ENCODE peak calls at places on chromosome 7, in four cellular contexts. I, R, Z and O are unnamed samples.

GRCh38 chr7:74290590-74290950 is 1.4 kb downstream of the CLIP2 start:
- DNase-seq in I (no peak), R (no peak), Z (no peak), O (no peak)

GRCh38 chr7:131183611-131184119 is 144.0 kb upstream of the MKLN1 start:
- DNase-seq in I (no peak), R (no peak), Z (no peak), O (no peak)

GRCh38 chr7:91266067-91266930 is 2.1 kb downstream of the FZD1 start:
- DNase-seq in I (no peak), R (no peak), Z (no peak), O (no peak)

GRCh38 chr7:104816537-104816936 is 197.5 kb upstream of the KMT2E start:
- DNase-seq in I (no peak), R (no peak), Z (no peak), O (no peak)

GRCh38 chr7:156456503-156457115 is 184.0 kb upstream of the RNF32 start:
- DNase-seq in I (no peak), R (no peak), Z (no peak), O (no peak)

GRCh38 chr7:134954197-134955082 is 31.9 kb upstream of the AGBL3 start:
- DNase-seq in I (peak), R (peak), Z (no peak), O (peak)

GRCh38 chr7:155283565-155284194 is 14.0 kb upstream of the INSIG1 start:
- DNase-seq in I (no peak), R (no peak), Z (no peak), O (peak)

GRCh38 chr7:45185864-45186250 is 28.3 kb downstream of the RAMP3 start:
- DNase-seq in I (no peak), R (no peak), Z (no peak), O (no peak)

GRCh38 chr7:16695621-16696237 is 49.7 kb downstream of the BZW2 start:
- DNase-seq in I (peak), R (peak), Z (no peak), O (no peak)

GRCh38 chr7:2641406-2642393 is 9.9 kb downstream of the TTYH3 start:
- DNase-seq in I (no peak), R (no peak), Z (no peak), O (peak)

GRCh38 chr7:29345590-29345989 is 151.0 kb downstream of the CHN2 start:
- DNase-seq in I (peak), R (no peak), Z (peak), O (no peak)

GRCh38 chr7:47489624-47490023 is 92.3 kb downstream of the TNS3 start:
- DNase-seq in I (no peak), R (no peak), Z (no peak), O (no peak)

GRCh38 chr7:69502358-69502757 is 95.9 kb upstream of the AUTS2 start:
- DNase-seq in I (no peak), R (no peak), Z (no peak), O (no peak)

GRCh38 chr7:84363741-84364140 is 169.2 kb upstream of the SEMA3A start:
- DNase-seq in I (no peak), R (no peak), Z (no peak), O (no peak)

GRCh38 chr7:11224535-11224934 is 250.9 kb downstream of the PHF14 start:
- DNase-seq in I (no peak), R (no peak), Z (no peak), O (no peak)

GRCh38 chr7:54904130-54904529 is 114.7 kb upstream of the EGFR start:
- DNase-seq in I (no peak), R (no peak), Z (no peak), O (no peak)

GRCh38 chr7:126016722-126017121 is 1087.1 kb upstream of the POT1 start:
- DNase-seq in I (no peak), R (no peak), Z (no peak), O (no peak)

GRCh38 chr7:141550694-141551079 is 523 bp upstream of the AGK start:
- DNase-seq in I (no peak), R (peak), Z (no peak), O (no peak)

GRCh38 chr7:73715648-73716317 is 3.7 kb downstream of the STX1A start:
- DNase-seq in I (peak), R (peak), Z (no peak), O (no peak)

GRCh38 chr7:79454325-79454960 is 976 bp upstream of the MAGI2 start:
- DNase-seq in I (no peak), R (no peak), Z (no peak), O (no peak)

GRCh38 chr7:85191383-85191782 is 4.5 kb upstream of the SEMA3D start:
- DNase-seq in I (peak), R (no peak), Z (no peak), O (no peak)

GRCh38 chr7:99614495-99614894 is 2.3 kb upstream of the ZSCAN25 start:
- DNase-seq in I (no peak), R (no peak), Z (no peak), O (no peak)

GRCh38 chr7:128841961-128842673 is 11.9 kb downstream of the FLNC start:
- DNase-seq in I (no peak), R (peak), Z (no peak), O (no peak)

GRCh38 chr7:98341106-98341505 is 59.6 kb downstream of the BRI3 start:
- DNase-seq in I (no peak), R (no peak), Z (no peak), O (no peak)

DNA sequence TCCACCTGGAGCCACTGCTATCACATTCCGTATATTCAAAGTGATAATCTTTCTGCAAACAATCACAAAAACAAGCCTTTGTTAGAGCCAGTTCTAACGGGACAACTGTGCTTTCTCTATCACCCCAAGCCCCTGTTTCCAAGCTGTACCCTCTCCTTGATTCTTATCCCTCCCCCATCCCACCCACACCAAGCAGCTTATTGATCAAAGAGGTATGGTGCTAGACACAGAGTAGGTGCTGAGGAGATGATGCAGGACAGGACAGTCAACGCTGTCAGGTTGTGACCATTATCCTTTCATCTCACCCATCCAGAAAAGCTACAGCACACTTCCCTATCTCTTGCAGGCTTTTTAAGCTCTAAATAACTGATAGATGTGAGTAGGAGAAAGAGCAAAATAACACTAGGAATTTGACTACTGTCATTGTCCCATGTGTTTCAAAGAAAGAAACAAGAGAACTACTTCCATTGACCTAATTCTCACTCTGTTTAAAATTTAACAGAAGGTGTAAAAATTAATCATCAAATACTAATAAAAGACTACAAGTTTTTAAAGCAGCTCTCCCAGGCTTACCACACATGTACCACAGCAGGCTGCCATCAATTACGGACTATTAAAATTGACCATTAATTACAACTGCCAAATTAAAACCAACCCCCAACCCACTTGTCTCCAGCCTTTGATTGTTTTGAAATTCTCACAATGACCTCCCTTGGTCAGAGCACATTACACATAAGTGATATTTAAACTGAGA is 94.3 kb downstream of the ELAPOR2 start:
- DNase-seq in I (no peak), R (no peak), Z (no peak), O (no peak)
- TF ChIP-seq EGR1 in I (no peak), R (no peak), Z (no peak), O (no peak)

GRCh38 chr7:157662110-157662791 is 325.4 kb downstream of the DNAJB6 start:
- DNase-seq in I (no peak), R (no peak), Z (no peak), O (no peak)
- TF ChIP-seq EGR1 in I (no peak), R (no peak), Z (no peak), O (no peak)

DNA sequence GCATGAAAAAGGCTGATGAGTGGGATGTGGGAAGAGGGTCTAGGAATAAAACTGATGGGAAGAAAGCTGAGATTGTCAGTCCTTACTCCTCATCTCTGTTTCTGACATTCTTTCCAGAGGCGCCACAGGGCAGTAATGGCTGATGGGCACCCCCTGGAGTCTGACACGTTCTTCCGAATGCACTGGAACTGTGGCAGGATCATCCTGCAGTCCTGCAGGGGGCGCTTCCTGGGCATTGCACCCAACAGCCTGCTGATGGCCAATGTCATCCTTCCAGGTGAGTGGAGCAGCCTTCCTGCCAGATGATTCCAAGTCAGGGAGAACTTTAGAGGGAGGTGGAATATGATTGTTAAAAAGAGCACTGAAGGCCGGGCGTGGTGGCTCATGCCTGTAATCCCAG is 4.8 kb downstream of the FSCN3 start:
- DNase-seq in I (peak), R (peak), Z (no peak), O (no peak)
- TF ChIP-seq EGR1 in I (no peak), R (no peak), Z (no peak), O (no peak)

GRCh38 chr7:51222916-51223315 is 93.7 kb downstream of the COBL start:
- DNase-seq in I (no peak), R (no peak), Z (no peak), O (no peak)

GRCh38 chr7:51220226-51220625 is 96.4 kb downstream of the COBL start:
- DNase-seq in I (no peak), R (no peak), Z (no peak), O (no peak)

GRCh38 chr7:51224811-51225581 is 91.6 kb downstream of the COBL start:
- DNase-seq in I (peak), R (no peak), Z (peak), O (no peak)

GRCh38 chr7:51226042-51226755 is 90.4 kb downstream of the COBL start:
- DNase-seq in I (no peak), R (no peak), Z (no peak), O (no peak)

DNA sequence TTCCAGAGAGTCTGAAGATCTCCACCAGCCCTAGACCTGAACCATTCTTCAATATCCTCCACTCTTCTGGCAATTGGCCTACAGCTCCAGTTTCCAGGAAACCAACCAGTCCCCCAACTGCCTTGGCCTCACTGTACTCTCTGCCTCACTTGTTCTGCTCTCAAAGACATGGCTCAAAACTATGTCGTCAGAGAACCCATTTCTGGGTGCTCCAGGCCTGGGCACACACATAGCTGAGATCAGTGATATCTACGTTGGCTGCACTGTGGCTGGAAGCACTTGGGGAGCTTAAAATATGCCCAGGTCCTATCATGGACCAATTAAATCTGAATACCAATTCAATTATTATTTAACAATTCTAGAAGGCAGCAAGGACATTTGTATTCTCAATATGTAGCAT is 93.1 kb downstream of the COBL start:
- DNase-seq in I (no peak), R (no peak), Z (no peak), O (no peak)
- TF ChIP-seq EGR1 in I (no peak), R (no peak), Z (no peak), O (no peak)